ENCODE peak calls at places on chromosomes 16 and 17, in eight cellular contexts. L is stomach, G is transverse colon, J is sigmoid colon, A is H1, N is tibial nerve, S is ovary, K is SK-N-SH. Y is an unnamed sample.

GRCh38 chr16:68231384-68232136 is 4.4 kb downstream of the ESRP2 start:
- DNase-seq in L (no peak), G (no peak), J (peak; percentile 64), A (no peak), N (no peak), S (no peak), K (no peak), Y (no peak)

GRCh38 chr17:82495844-82496528 is 23.5 kb upstream of the FOXK2 start:
- DNase-seq in L (no peak), G (peak; percentile 50), J (no peak), A (peak; percentile 64), N (no peak), S (no peak), K (peak; percentile 10), Y (no peak)

GRCh38 chr17:79922798-79923197 is 83.6 kb upstream of the CBX4 start:
- DNase-seq in L (no peak), G (no peak), J (no peak), A (no peak), N (no peak), S (no peak), K (no peak), Y (no peak)

GRCh38 chr16:1351215-1351581 is 480 bp downstream of the TSR3 start:
- DNase-seq in L (no peak), G (no peak), J (no peak), A (peak; percentile 61), N (no peak), S (no peak), K (no peak), Y (no peak)

GRCh38 chr16:29645699-29646187 is 17.3 kb upstream of the SPN start:
- DNase-seq in L (no peak), G (no peak), J (no peak), A (no peak), N (no peak), S (no peak), K (peak; percentile 63), Y (no peak)

GRCh38 chr17:77312786-77313599 is 172.2 kb downstream of the SEC14L1 start:
- DNase-seq in L (peak; percentile 75), G (peak; percentile 73), J (peak; percentile 80), A (no peak), N (peak; percentile 70), S (peak; percentile 86), K (peak; percentile 29), Y (no peak)

GRCh38 chr16:85819245-85819644 is 19.8 kb downstream of the COX4I1 start:
- DNase-seq in L (peak; percentile 91), G (peak; percentile 91), J (peak; percentile 89), A (peak; percentile 97), N (peak; percentile 71), S (peak; percentile 48), K (peak; percentile 82), Y (no peak)

GRCh38 chr16:84501077-84501735 is 3.3 kb downstream of the MEAK7 start:
- DNase-seq in L (no peak), G (peak; percentile 27), J (peak; percentile 60), A (no peak), N (no peak), S (no peak), K (no peak), Y (no peak)

GRCh38 chr17:67818110-67819002 is 6.9 kb upstream of the BPTF start:
- DNase-seq in L (no peak), G (no peak), J (no peak), A (no peak), N (no peak), S (no peak), K (no peak), Y (no peak)

GRCh38 chr16:61900482-61900881 is 135.8 kb downstream of the CDH8 start:
- DNase-seq in L (no peak), G (no peak), J (no peak), A (no peak), N (no peak), S (no peak), K (no peak), Y (no peak)

GRCh38 chr17:80832266-80832676 is 159.4 kb upstream of the CHMP6 start:
- DNase-seq in L (no peak), G (peak; percentile 33), J (peak; percentile 83), A (no peak), N (no peak), S (peak; percentile 60), K (peak; percentile 89), Y (no peak)

GRCh38 chr16:11946433-11946832 is 4.6 kb upstream of the NPIPB2 start:
- DNase-seq in L (no peak), G (no peak), J (no peak), A (no peak), N (no peak), S (no peak), K (no peak), Y (no peak)

GRCh38 chr16:50802000-50802399 is 60.1 kb downstream of the CYLD start:
- DNase-seq in L (no peak), G (no peak), J (no peak), A (no peak), N (no peak), S (no peak), K (no peak), Y (no peak)

GRCh38 chr17:36983618-36984017 is 34.9 kb downstream of the AATF start:
- DNase-seq in L (no peak), G (no peak), J (no peak), A (no peak), N (no peak), S (no peak), K (no peak), Y (no peak)

GRCh38 chr16:2708955-2709587 is 11.0 kb downstream of the PRSS27 start:
- DNase-seq in L (no peak), G (no peak), J (no peak), A (no peak), N (no peak), S (no peak), K (no peak), Y (no peak)

GRCh38 chr17:42488032-42488431 is 29.4 kb downstream of the ATP6V0A1 start:
- DNase-seq in L (no peak), G (no peak), J (no peak), A (no peak), N (no peak), S (no peak), K (no peak), Y (no peak)

GRCh38 chr17:42484304-42484703 is 25.6 kb downstream of the ATP6V0A1 start:
- DNase-seq in L (no peak), G (peak; percentile 41), J (no peak), A (no peak), N (no peak), S (no peak), K (no peak), Y (no peak)

GRCh38 chr17:42485680-42486079 is 27.0 kb downstream of the ATP6V0A1 start:
- DNase-seq in L (no peak), G (no peak), J (no peak), A (no peak), N (no peak), S (no peak), K (no peak), Y (no peak)
- TF ChIP-seq EP300 in L (no peak), G (no peak), J (no peak), A (no peak), N (no peak), S (no peak), K (no peak), Y (no peak)

DNA sequence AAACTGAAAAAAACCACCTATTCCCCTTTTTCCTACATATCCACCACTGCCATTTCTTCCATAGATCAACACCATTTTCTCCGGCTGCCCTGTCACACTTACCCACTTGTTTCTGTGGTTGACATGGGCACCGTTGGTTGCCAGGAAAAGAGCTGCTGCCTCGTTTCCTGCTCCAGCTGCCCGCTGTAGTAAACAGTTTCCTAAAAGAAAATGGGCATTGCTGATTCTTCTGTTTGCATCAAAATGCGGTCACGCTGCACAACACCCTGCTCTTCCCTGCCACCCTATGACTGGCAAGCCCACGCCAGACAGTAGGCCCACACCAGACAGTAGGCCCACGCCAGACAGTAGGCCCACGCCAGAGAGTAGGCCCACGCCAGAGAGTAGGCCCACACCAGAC is 46.3 kb downstream of the CYB5D2 start:
- DNase-seq in L (no peak), G (no peak), J (no peak), A (no peak), N (no peak), S (no peak), K (no peak), Y (no peak)
- TF ChIP-seq EP300 in L (no peak), G (no peak), J (no peak), A (no peak), N (no peak), S (no peak), K (no peak), Y (no peak)

GRCh38 chr17:12352127-12352526 is 313.6 kb upstream of the MYOCD start:
- DNase-seq in L (no peak), G (no peak), J (no peak), A (no peak), N (no peak), S (no peak), K (no peak), Y (no peak)

GRCh38 chr17:12362853-12363252 is 302.8 kb upstream of the MYOCD start:
- DNase-seq in L (no peak), G (no peak), J (no peak), A (no peak), N (no peak), S (no peak), K (no peak), Y (no peak)

GRCh38 chr17:12358477-12358876 is 307.2 kb upstream of the MYOCD start:
- DNase-seq in L (no peak), G (peak; percentile 14), J (peak; percentile 84), A (no peak), N (no peak), S (no peak), K (no peak), Y (no peak)

GRCh38 chr17:12357600-12357999 is 308.1 kb upstream of the MYOCD start:
- DNase-seq in L (no peak), G (no peak), J (no peak), A (no peak), N (no peak), S (no peak), K (no peak), Y (no peak)
- TF ChIP-seq EP300 in L (no peak), G (no peak), J (no peak), A (no peak), N (no peak), S (no peak), K (no peak), Y (no peak)

DNA sequence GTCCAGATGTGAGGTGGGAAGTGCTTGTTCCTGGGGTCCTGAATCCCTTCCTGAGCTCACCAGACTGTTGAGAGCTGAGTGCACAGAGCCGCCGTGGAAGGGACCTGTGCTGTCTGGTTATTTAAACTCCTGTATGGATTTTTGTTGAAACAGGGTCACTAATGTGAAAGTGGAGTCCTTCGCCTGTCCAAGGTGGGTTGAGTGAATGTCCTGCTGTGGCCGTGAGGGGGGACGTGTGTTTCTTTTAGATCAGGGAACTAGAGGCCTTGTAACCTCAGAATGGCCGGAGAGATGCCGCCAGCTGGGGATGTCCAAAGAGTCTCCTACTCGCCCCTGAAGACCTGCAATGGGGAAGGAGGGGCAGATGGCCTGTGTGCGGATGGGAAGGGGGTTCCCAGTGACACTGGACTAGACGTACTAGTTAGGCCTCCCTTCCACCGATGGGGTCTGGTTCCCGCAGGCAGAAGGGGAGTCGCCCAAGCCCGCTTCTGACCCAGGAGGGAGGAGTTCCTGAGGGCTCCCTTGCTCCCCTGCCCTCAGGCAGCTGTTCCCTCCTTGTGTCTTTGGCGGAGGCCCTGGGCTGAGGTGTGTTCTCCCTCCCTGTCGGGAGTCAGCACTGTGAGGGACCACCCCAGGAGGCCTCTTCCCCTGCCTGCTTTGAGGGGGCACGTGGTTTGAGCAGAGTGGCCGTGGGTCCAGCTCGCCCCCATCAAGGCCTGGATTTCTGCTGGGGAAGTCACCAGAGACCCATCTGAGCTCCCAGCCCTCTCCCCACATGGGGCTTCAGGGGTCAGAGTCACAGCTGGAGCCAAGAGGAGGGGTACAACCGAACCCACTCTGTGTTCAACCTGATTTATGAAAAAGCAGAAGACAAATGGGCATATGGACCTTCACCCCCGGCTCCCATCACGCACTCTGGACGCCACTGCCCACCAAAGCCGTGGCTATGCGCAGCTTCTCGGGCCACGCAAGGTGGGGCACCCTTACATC is 30.9 kb downstream of the OR1D5 start:
- DNase-seq in L (no peak), G (no peak), J (no peak), A (peak; percentile 39), N (no peak), S (no peak), K (no peak), Y (peak; percentile 40)
- TF ChIP-seq EP300 in L (no peak), G (no peak), J (no peak), A (no peak), N (no peak), S (no peak), K (no peak), Y (no peak)

Y was measured in suprapubic skin.